ENCODE peak calls at places on chromosomes 1 and 21, in seven cellular contexts. M is H1, P is ovary, X is IMR-90, R is uterus, H is body of pancreas, Q is suprapubic skin. U is an unnamed sample.

GRCh38 chr21:44700101-44701022 is 3.4 kb downstream of the KRTAP10-12 start:
- DNase-seq in Q (no peak), H (no peak), X (no peak), R (no peak), P (no peak), M (no peak), U (no peak)

GRCh38 chr1:89884718-89885596 is 64.1 kb downstream of the LRRC8D start:
- DNase-seq in X (peak), M (no peak), Q (no peak), P (no peak), R (no peak), H (no peak), U (no peak)

GRCh38 chr1:215045647-215046308 is 36.8 kb upstream of the KCNK2 start:
- DNase-seq in R (no peak), H (no peak), P (no peak), X (no peak), M (no peak), Q (no peak), U (no peak)

GRCh38 chr1:172322219-172323061 is 98.0 kb upstream of the C1orf105 start:
- DNase-seq in M (no peak), X (peak), H (peak), R (peak), Q (peak), P (peak), U (peak)

GRCh38 chr21:38280446-38280845 is 23.7 kb downstream of the KCNJ15 start:
- DNase-seq in P (no peak), H (no peak), M (no peak), X (peak), R (no peak), Q (no peak), U (no peak)

GRCh38 chr1:196609114-196609737 is 986 bp upstream of the KCNT2 start:
- DNase-seq in Q (no peak), P (no peak), X (peak), M (no peak), H (peak), R (peak), U (no peak)

GRCh38 chr1:67683306-67683705 is 1.7 kb upstream of the GADD45A start:
- DNase-seq in P (no peak), Q (no peak), X (peak), H (no peak), M (no peak), R (no peak), U (no peak)

GRCh38 chr1:227793948-227794812 is 21.3 kb upstream of the PRSS38 start:
- DNase-seq in R (peak), Q (peak), X (peak), H (peak), P (peak), M (peak), U (no peak)

GRCh38 chr1:117697220-117697781 is 91.5 kb downstream of the TENT5C start:
- DNase-seq in X (peak), Q (no peak), H (no peak), R (no peak), M (no peak), P (no peak), U (no peak)

GRCh38 chr1:40315795-40316594 is 1.1 kb downstream of the COL9A2 start:
- DNase-seq in Q (no peak), X (no peak), R (no peak), H (no peak), P (no peak), M (peak), U (no peak)

GRCh38 chr21:44756416-44757185 is 45.0 kb downstream of the UBE2G2 start:
- DNase-seq in H (no peak), P (no peak), X (no peak), M (no peak), R (no peak), Q (peak), U (no peak)

GRCh38 chr1:182330303-182330702 is 61.3 kb downstream of the GLUL start:
- DNase-seq in H (peak), Q (peak), P (no peak), M (no peak), R (peak), X (no peak), U (no peak)

GRCh38 chr1:89821322-89822108 is 683 bp downstream of the LRRC8D start:
- DNase-seq in Q (no peak), R (peak), M (peak), H (peak), X (peak), P (peak), U (no peak)

GRCh38 chr21:38027901-38028300 is 111.6 kb upstream of the KCNJ6 start:
- DNase-seq in X (no peak), P (no peak), R (no peak), H (no peak), Q (no peak), M (no peak), U (no peak)

GRCh38 chr1:157178490-157178889 is 40.3 kb upstream of the ETV3 start:
- DNase-seq in P (no peak), R (no peak), Q (no peak), X (no peak), M (no peak), H (no peak), U (no peak)

GRCh38 chr21:42741056-42741455 is 87.6 kb downstream of the PDE9A start:
- DNase-seq in Q (no peak), R (no peak), X (no peak), H (no peak), M (no peak), P (no peak), U (no peak)

GRCh38 chr1:115164484-115164883 is 75.2 kb upstream of the TSPAN2 start:
- DNase-seq in Q (no peak), R (no peak), X (peak), P (no peak), H (no peak), M (no peak), U (no peak)

GRCh38 chr1:87473203-87473661 is 144.6 kb downstream of the LMO4 start:
- DNase-seq in H (no peak), X (no peak), M (no peak), Q (no peak), P (no peak), R (no peak), U (no peak)

GRCh38 chr1:209697082-209697481 is 7.6 kb upstream of the HSD11B1 start:
- DNase-seq in M (no peak), H (no peak), R (no peak), X (no peak), P (no peak), Q (no peak), U (no peak)

DNA sequence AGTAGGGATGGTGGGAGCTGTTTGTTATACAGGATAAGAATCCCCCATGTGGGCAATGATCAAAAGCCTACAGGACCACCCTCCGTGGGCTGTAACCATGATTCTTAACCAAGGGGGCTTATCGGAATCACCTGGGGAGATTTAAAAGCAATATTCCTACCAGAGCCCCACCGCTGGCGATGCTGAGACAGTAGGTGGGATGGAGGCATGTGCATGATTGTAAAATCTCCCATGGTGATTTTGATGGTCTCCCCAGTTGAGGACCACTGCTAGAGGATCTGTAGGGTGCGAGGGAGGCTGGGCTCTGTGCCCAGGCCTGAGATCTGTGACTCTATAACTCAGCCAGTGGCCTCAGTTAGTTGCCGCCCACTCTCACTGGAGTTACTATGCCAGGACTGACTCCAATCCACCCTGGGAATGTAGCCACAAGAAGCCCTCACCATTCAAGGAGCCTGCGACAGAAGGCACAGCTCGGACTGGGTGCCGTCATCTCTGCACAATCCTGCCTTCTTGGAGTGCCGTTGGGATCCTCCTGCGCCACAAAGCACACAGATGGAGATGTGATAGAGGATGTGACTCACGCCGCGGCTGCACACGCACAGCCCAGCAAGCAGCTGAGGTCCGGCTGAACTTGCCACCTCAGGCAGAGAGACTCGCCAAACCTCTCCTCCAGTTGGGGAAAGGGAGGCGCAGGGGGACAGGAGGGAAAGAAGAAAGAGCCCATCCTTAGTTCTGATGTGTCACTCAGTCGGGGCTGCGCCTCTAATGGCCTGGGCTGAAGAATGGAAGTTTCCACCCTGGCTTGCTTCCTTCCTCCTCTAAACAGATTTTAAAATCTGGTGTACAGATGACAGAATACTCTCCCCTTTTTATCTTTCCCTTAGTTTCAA is 26.5 kb downstream of the AKNAD1 start:
- DNase-seq in P (no peak), Q (peak), H (peak), R (peak), M (no peak), X (peak), U (peak)
- H3K27ac ChIP-seq in P (no peak), Q (peak), H (no peak), R (peak), M (no peak), X (peak), U (peak)

DNA sequence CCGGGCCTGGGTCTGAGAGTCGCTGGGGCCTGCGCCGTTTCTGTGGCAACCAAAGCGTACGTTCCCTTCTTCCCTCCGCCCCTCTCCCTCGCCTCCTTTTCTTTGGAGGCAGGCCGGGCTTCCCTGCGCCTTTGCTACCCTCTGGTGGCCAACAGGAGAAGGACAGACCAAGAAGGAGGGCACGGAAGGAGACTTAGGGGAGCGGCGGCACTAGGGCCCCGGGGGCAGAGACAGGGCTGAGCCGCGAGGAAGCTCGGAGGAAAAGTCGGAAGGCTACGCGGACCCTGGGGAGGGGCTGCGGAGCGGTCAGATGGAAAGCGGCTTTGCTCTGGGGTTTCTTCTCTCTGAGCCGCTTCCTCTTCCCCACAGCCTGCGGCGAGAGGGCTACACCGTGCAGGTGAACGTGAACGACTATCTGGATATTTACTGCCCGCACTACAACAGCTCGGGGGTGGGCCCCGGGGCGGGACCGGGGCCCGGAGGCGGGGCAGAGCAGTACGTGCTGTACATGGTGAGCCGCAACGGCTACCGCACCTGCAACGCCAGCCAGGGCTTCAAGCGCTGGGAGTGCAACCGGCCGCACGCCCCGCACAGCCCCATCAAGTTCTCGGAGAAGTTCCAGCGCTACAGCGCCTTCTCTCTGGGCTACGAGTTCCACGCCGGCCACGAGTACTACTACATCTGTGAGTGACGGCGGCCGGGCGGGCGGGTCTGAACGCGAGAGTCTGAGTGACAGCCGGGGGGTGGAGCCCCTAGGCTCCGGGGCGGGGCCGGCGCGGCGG is 6.3 kb downstream of the EFNA3 start:
- DNase-seq in P (peak), X (peak), H (peak), Q (peak), M (peak), R (peak), U (peak)
- TF ChIP-seq POLR2A in P (peak), X (no peak), H (peak), Q (no peak), M (peak), R (peak), U (no peak)

GRCh38 chr1:66270122-66270812 is 263.7 kb upstream of the SGIP1 start:
- DNase-seq in M (no peak), X (peak), H (no peak), P (no peak), Q (peak), R (peak), U (no peak)

GRCh38 chr1:66269222-66269621 is 264.7 kb upstream of the SGIP1 start:
- DNase-seq in R (no peak), H (no peak), P (no peak), M (no peak), X (no peak), Q (no peak), U (no peak)

GRCh38 chr1:66271904-66272254 is 262.1 kb upstream of the SGIP1 start:
- DNase-seq in R (peak), P (peak), X (peak), Q (peak), H (peak), M (no peak), U (no peak)

GRCh38 chr1:66273674-66274073 is 260.3 kb upstream of the SGIP1 start:
- DNase-seq in X (no peak), P (no peak), M (no peak), Q (no peak), H (no peak), R (no peak), U (no peak)

GRCh38 chr1:66271216-66271903 is 262.6 kb upstream of the SGIP1 start:
- DNase-seq in Q (peak), H (peak), M (no peak), X (peak), P (peak), R (peak), U (no peak)
- H3K4me3 ChIP-seq in Q (peak), H (no peak), M (no peak), X (peak), P (peak), R (no peak), U (peak)

GRCh38 chr1:221437924-221438323 is 304.0 kb downstream of the DUSP10 start:
- DNase-seq in H (no peak), M (no peak), R (no peak), X (peak), P (no peak), Q (no peak), U (no peak)

GRCh38 chr1:221439008-221439733 is 302.7 kb downstream of the DUSP10 start:
- DNase-seq in X (peak), R (no peak), Q (no peak), P (no peak), H (no peak), M (no peak), U (no peak)

GRCh38 chr1:221442056-221442455 is 299.8 kb downstream of the DUSP10 start:
- DNase-seq in R (no peak), H (no peak), M (no peak), Q (no peak), P (no peak), X (no peak), U (no peak)

GRCh38 chr1:221440658-221441057 is 301.2 kb downstream of the DUSP10 start:
- DNase-seq in Q (no peak), P (no peak), H (no peak), R (no peak), M (no peak), X (no peak), U (no peak)

GRCh38 chr1:221439734-221440436 is 302.0 kb downstream of the DUSP10 start:
- DNase-seq in M (no peak), X (peak), Q (no peak), H (no peak), P (no peak), R (no peak), U (no peak)
- H3K27ac ChIP-seq in M (no peak), X (no peak), Q (no peak), H (no peak), P (no peak), R (no peak), U (no peak)

GRCh38 chr1:109869141-109869540 is 41.5 kb upstream of the CSF1 start:
- DNase-seq in X (no peak), M (no peak), P (no peak), Q (no peak), R (no peak), H (no peak), U (no peak)

GRCh38 chr1:109866071-109866470 is 44.6 kb upstream of the CSF1 start:
- DNase-seq in Q (no peak), X (no peak), P (no peak), H (no peak), R (no peak), M (no peak), U (no peak)

GRCh38 chr1:109864960-109865611 is 45.6 kb upstream of the CSF1 start:
- DNase-seq in P (peak), M (no peak), R (peak), Q (peak), X (peak), H (no peak), U (no peak)

GRCh38 chr1:109863699-109864062 is 47.0 kb upstream of the CSF1 start:
- DNase-seq in X (no peak), P (no peak), H (no peak), R (no peak), M (no peak), Q (no peak), U (no peak)

DNA sequence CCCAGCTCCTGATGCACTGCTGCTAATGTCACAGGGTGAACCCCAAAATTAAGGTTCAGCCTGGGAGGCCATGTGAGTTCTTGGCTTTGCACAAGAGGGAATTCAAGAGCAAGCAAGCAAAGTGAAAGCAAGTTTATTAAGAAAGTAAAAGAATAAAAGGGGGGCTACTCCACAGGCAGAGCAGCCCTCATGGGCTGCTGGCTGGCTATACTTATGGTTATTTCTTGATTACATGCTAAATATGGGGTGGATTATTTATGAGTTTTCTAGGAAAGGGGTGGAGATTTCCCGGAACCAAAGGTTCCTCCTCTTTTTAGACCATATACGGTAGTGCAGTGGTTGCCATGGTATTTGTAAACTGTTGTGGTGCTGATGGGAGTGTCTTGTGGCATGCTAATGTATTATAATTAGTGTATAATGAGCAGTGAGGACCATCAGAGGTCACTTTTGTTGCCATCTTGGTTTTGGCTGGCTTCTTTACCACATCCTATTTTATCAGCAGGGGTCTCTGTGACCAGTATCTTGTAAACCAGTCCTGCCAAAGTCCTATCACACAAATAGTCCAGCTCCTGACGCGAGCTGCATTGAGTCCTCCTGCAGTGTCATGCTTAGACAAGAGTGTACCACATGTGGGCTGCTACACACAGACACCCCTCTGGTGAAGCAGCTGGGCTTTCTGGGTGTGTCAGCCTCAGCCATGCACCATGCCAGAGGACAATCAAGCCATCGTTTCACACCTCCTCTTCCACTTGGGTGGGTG is 46.4 kb upstream of the CSF1 start:
- DNase-seq in R (no peak), Q (no peak), M (no peak), X (peak), H (no peak), P (no peak), U (no peak)
- TF ChIP-seq POLR2A in R (no peak), Q (no peak), M (no peak), X (no peak), H (no peak), P (no peak), U (no peak)

U was measured in breast epithelium.